ENCODE peak calls at places on chromosomes 13 and 19, in ten cellular contexts. J, F, M, P, C, O, L, G, Q and W are unnamed samples.
A peak's percentile ranks its signal among the peaks of the same experiment; 100 is the strongest.

GRCh38 chr13:41418027-41418426 is 39.3 kb upstream of the RGCC start:
- DNase-seq in J (no peak), Q (no peak), O (no peak), M (peak; percentile 45), G (no peak), C (no peak), L (no peak), P (no peak), F (no peak), W (no peak)

GRCh38 chr13:94162289-94162688 is 317.2 kb downstream of the DCT start:
- DNase-seq in G (no peak), C (no peak), L (no peak), J (no peak), Q (no peak), P (peak; percentile 21), O (no peak), F (no peak), M (no peak), W (no peak)

GRCh38 chr13:35514801-35515502 is 38.5 kb upstream of the MAB21L1 start:
- DNase-seq in G (no peak), M (no peak), O (no peak), C (no peak), L (no peak), P (no peak), F (no peak), J (no peak), Q (no peak), W (no peak)

GRCh38 chr19:3269972-3270667 is 45.7 kb downstream of the CELF5 start:
- DNase-seq in J (no peak), O (no peak), G (no peak), L (no peak), P (no peak), M (no peak), Q (no peak), F (no peak), C (no peak), W (no peak)

GRCh38 chr13:31436478-31436877 is 236.7 kb downstream of the B3GLCT start:
- DNase-seq in F (no peak), Q (no peak), G (no peak), L (no peak), P (no peak), O (peak; percentile 15), J (no peak), C (no peak), M (no peak), W (no peak)

GRCh38 chr13:74024856-74025255 is 109.3 kb downstream of the KLF12 start:
- DNase-seq in P (no peak), O (no peak), Q (no peak), M (no peak), J (no peak), C (no peak), F (no peak), G (peak; percentile 15), L (no peak), W (no peak)

GRCh38 chr13:89455741-89456140 is 1784.6 kb downstream of the SLITRK5 start:
- DNase-seq in F (no peak), G (no peak), C (no peak), O (no peak), L (no peak), J (no peak), Q (no peak), M (no peak), P (no peak), W (no peak)

GRCh38 chr13:113904411-113904810 is 40.5 kb upstream of the GAS6 start:
- DNase-seq in O (no peak), M (peak; percentile 49), L (no peak), C (no peak), J (no peak), P (peak; percentile 68), G (no peak), Q (peak; percentile 54), F (peak; percentile 23), W (no peak)

GRCh38 chr13:41401371-41401770 is 56.0 kb upstream of the RGCC start:
- DNase-seq in M (no peak), P (no peak), Q (peak; percentile 16), F (no peak), L (no peak), C (no peak), O (no peak), G (no peak), J (peak; percentile 28), W (no peak)

GRCh38 chr19:54164369-54165068 is 5.0 kb upstream of the LENG1 start:
- DNase-seq in Q (peak; percentile 56), O (peak; percentile 65), C (peak; percentile 19), G (no peak), P (peak; percentile 84), M (peak; percentile 40), J (peak; percentile 44), F (no peak), L (no peak), W (no peak)

GRCh38 chr13:89568746-89569145 is 1778.7 kb upstream of the MIR17HG start:
- DNase-seq in Q (no peak), J (no peak), L (no peak), G (no peak), O (no peak), M (no peak), F (no peak), C (no peak), P (no peak), W (no peak)

GRCh38 chr19:30046522-30046921 is 104.5 kb downstream of the URI1 start:
- DNase-seq in P (no peak), J (no peak), G (no peak), O (no peak), C (no peak), F (peak; percentile 33), Q (peak; percentile 12), L (no peak), M (peak; percentile 9), W (no peak)

GRCh38 chr19:2110822-2111221 is 14.1 kb downstream of the IZUMO4 start:
- DNase-seq in C (no peak), J (no peak), L (no peak), G (no peak), Q (no peak), M (no peak), O (no peak), P (no peak), F (no peak), W (no peak)

GRCh38 chr13:44117351-44117750 is 237.6 kb downstream of the LACC1 start:
- DNase-seq in G (no peak), M (peak; percentile 24), O (no peak), F (peak; percentile 17), Q (no peak), P (no peak), L (no peak), C (no peak), J (no peak), W (no peak)

GRCh38 chr19:49104229-49104864 is 9.8 kb upstream of the LIN7B start:
- DNase-seq in G (no peak), P (no peak), L (no peak), F (no peak), M (no peak), J (no peak), Q (no peak), O (peak; percentile 67), C (no peak), W (no peak)

GRCh38 chr13:84745051-84745551 is 862.8 kb upstream of the SLITRK1 start:
- DNase-seq in L (no peak), M (no peak), J (no peak), F (no peak), P (no peak), Q (no peak), O (no peak), G (no peak), C (no peak), W (no peak)

GRCh38 chr13:52879950-52880650 is 31.7 kb upstream of the PCDH8 start:
- DNase-seq in G (no peak), C (no peak), P (no peak), Q (no peak), L (no peak), M (no peak), F (no peak), O (no peak), J (no peak), W (no peak)

GRCh38 chr13:44309771-44310767 is 63.6 kb upstream of the SERP2 start:
- DNase-seq in O (no peak), C (no peak), G (no peak), L (no peak), Q (no peak), F (no peak), M (peak; percentile 50), P (peak; percentile 29), J (no peak), W (no peak)